ENCODE peak calls at places on chromosomes 6 and 20, in nine cellular contexts. One of them, this sample, is unnamed.

GRCh38 chr6:163725008-163725941 is 310.8 kb downstream of the QKI start:
- DNase-seq in astrocyte of the spinal cord: no peak
- DNase-seq in DMS153: peak
- DNase-seq in activated B cell treated with CpG ODN at 0.5 μM for 24 hours: no peak
- DNase-seq in fibroblast of mammary gland: no peak
- DNase-seq in HFFc6: no peak
- DNase-seq in T follicular helper cell: no peak
- DNase-seq in omental fat pad: no peak
- DNase-seq in HCT116: no peak
- DNase-seq in this sample: no peak

GRCh38 chr6:112223070-112223861 is 31.1 kb downstream of the LAMA4 start:
- DNase-seq in astrocyte of the spinal cord: peak
- DNase-seq in DMS153: no peak
- DNase-seq in activated B cell treated with CpG ODN at 0.5 μM for 24 hours: no peak
- DNase-seq in fibroblast of mammary gland: peak
- DNase-seq in HFFc6: peak
- DNase-seq in T follicular helper cell: no peak
- DNase-seq in omental fat pad: no peak
- DNase-seq in HCT116: no peak
- DNase-seq in this sample: no peak

GRCh38 chr6:168884646-168885086 is 369.0 kb downstream of the THBS2 start:
- DNase-seq in astrocyte of the spinal cord: peak
- DNase-seq in DMS153: peak
- DNase-seq in activated B cell treated with CpG ODN at 0.5 μM for 24 hours: peak
- DNase-seq in fibroblast of mammary gland: peak
- DNase-seq in HFFc6: no peak
- DNase-seq in T follicular helper cell: peak
- DNase-seq in omental fat pad: peak
- DNase-seq in HCT116: peak
- DNase-seq in this sample: peak

GRCh38 chr6:18221288-18221615 is 43.1 kb downstream of the DEK start:
- DNase-seq in astrocyte of the spinal cord: no peak
- DNase-seq in DMS153: no peak
- DNase-seq in activated B cell treated with CpG ODN at 0.5 μM for 24 hours: no peak
- DNase-seq in fibroblast of mammary gland: no peak
- DNase-seq in HFFc6: no peak
- DNase-seq in T follicular helper cell: no peak
- DNase-seq in omental fat pad: no peak
- DNase-seq in HCT116: no peak
- DNase-seq in this sample: no peak

GRCh38 chr6:28606424-28607391 is 81.0 kb downstream of the GPX5 start:
- DNase-seq in astrocyte of the spinal cord: peak
- DNase-seq in DMS153: peak
- DNase-seq in activated B cell treated with CpG ODN at 0.5 μM for 24 hours: no peak
- DNase-seq in fibroblast of mammary gland: peak
- DNase-seq in HFFc6: peak
- DNase-seq in T follicular helper cell: no peak
- DNase-seq in omental fat pad: no peak
- DNase-seq in HCT116: peak
- DNase-seq in this sample: peak

GRCh38 chr6:15922510-15923307 is 206.2 kb upstream of the MYLIP start:
- DNase-seq in astrocyte of the spinal cord: peak
- DNase-seq in DMS153: no peak
- DNase-seq in activated B cell treated with CpG ODN at 0.5 μM for 24 hours: no peak
- DNase-seq in fibroblast of mammary gland: peak
- DNase-seq in HFFc6: peak
- DNase-seq in T follicular helper cell: no peak
- DNase-seq in omental fat pad: no peak
- DNase-seq in HCT116: no peak
- DNase-seq in this sample: no peak

GRCh38 chr6:148471624-148472494 is 129.2 kb downstream of the SASH1 start:
- DNase-seq in astrocyte of the spinal cord: peak
- DNase-seq in DMS153: no peak
- DNase-seq in activated B cell treated with CpG ODN at 0.5 μM for 24 hours: no peak
- DNase-seq in fibroblast of mammary gland: no peak
- DNase-seq in HFFc6: no peak
- DNase-seq in T follicular helper cell: no peak
- DNase-seq in omental fat pad: no peak
- DNase-seq in HCT116: no peak
- DNase-seq in this sample: no peak

GRCh38 chr20:53643031-53643832 is 49.6 kb upstream of the ZNF217 start:
- DNase-seq in astrocyte of the spinal cord: peak
- DNase-seq in DMS153: no peak
- DNase-seq in activated B cell treated with CpG ODN at 0.5 μM for 24 hours: no peak
- DNase-seq in fibroblast of mammary gland: peak
- DNase-seq in HFFc6: peak
- DNase-seq in T follicular helper cell: peak
- DNase-seq in omental fat pad: no peak
- DNase-seq in HCT116: peak
- DNase-seq in this sample: no peak

GRCh38 chr6:11196511-11197174 is 35.8 kb downstream of the NEDD9 start:
- DNase-seq in astrocyte of the spinal cord: peak
- DNase-seq in DMS153: no peak
- DNase-seq in activated B cell treated with CpG ODN at 0.5 μM for 24 hours: no peak
- DNase-seq in fibroblast of mammary gland: peak
- DNase-seq in HFFc6: peak
- DNase-seq in T follicular helper cell: no peak
- DNase-seq in omental fat pad: no peak
- DNase-seq in HCT116: no peak
- DNase-seq in this sample: peak

GRCh38 chr6:83359638-83360037 is 71.2 kb downstream of the ME1 start:
- DNase-seq in astrocyte of the spinal cord: no peak
- DNase-seq in DMS153: no peak
- DNase-seq in activated B cell treated with CpG ODN at 0.5 μM for 24 hours: no peak
- DNase-seq in fibroblast of mammary gland: peak
- DNase-seq in HFFc6: no peak
- DNase-seq in T follicular helper cell: no peak
- DNase-seq in omental fat pad: no peak
- DNase-seq in HCT116: no peak
- DNase-seq in this sample: no peak

GRCh38 chr6:136486357-136486756 is 63.9 kb downstream of the MAP7 start:
- DNase-seq in astrocyte of the spinal cord: no peak
- DNase-seq in DMS153: no peak
- DNase-seq in activated B cell treated with CpG ODN at 0.5 μM for 24 hours: no peak
- DNase-seq in fibroblast of mammary gland: no peak
- DNase-seq in HFFc6: no peak
- DNase-seq in T follicular helper cell: no peak
- DNase-seq in omental fat pad: no peak
- DNase-seq in HCT116: no peak
- DNase-seq in this sample: no peak

GRCh38 chr6:123945386-123945785 is 141.7 kb downstream of the NKAIN2 start:
- DNase-seq in astrocyte of the spinal cord: no peak
- DNase-seq in DMS153: no peak
- DNase-seq in activated B cell treated with CpG ODN at 0.5 μM for 24 hours: no peak
- DNase-seq in fibroblast of mammary gland: no peak
- DNase-seq in HFFc6: no peak
- DNase-seq in T follicular helper cell: no peak
- DNase-seq in omental fat pad: no peak
- DNase-seq in HCT116: no peak
- DNase-seq in this sample: no peak

GRCh38 chr6:38195113-38195635 is 375.6 kb downstream of the ZFAND3 start:
- DNase-seq in astrocyte of the spinal cord: no peak
- DNase-seq in DMS153: peak
- DNase-seq in activated B cell treated with CpG ODN at 0.5 μM for 24 hours: no peak
- DNase-seq in fibroblast of mammary gland: no peak
- DNase-seq in HFFc6: no peak
- DNase-seq in T follicular helper cell: no peak
- DNase-seq in omental fat pad: no peak
- DNase-seq in HCT116: no peak
- DNase-seq in this sample: no peak

GRCh38 chr6:143414769-143415168 is 35.7 kb downstream of the ADAT2 start:
- DNase-seq in astrocyte of the spinal cord: no peak
- DNase-seq in DMS153: no peak
- DNase-seq in activated B cell treated with CpG ODN at 0.5 μM for 24 hours: no peak
- DNase-seq in fibroblast of mammary gland: no peak
- DNase-seq in HFFc6: no peak
- DNase-seq in T follicular helper cell: no peak
- DNase-seq in omental fat pad: no peak
- DNase-seq in HCT116: no peak
- DNase-seq in this sample: no peak

GRCh38 chr6:144252289-144252688 is 32.8 kb upstream of the UTRN start:
- DNase-seq in astrocyte of the spinal cord: no peak
- DNase-seq in DMS153: no peak
- DNase-seq in activated B cell treated with CpG ODN at 0.5 μM for 24 hours: no peak
- DNase-seq in fibroblast of mammary gland: peak
- DNase-seq in HFFc6: no peak
- DNase-seq in T follicular helper cell: no peak
- DNase-seq in omental fat pad: no peak
- DNase-seq in HCT116: no peak
- DNase-seq in this sample: no peak

GRCh38 chr6:21999012-21999528 is 297.8 kb downstream of the PRL start:
- DNase-seq in astrocyte of the spinal cord: peak
- DNase-seq in DMS153: peak
- DNase-seq in activated B cell treated with CpG ODN at 0.5 μM for 24 hours: no peak
- DNase-seq in fibroblast of mammary gland: peak
- DNase-seq in HFFc6: peak
- DNase-seq in T follicular helper cell: no peak
- DNase-seq in omental fat pad: no peak
- DNase-seq in HCT116: no peak
- DNase-seq in this sample: no peak

This sample was measured in GM23338.